ENCODE peak calls at places on chromosomes 11 and 22, in five cellular contexts. A, G, M, K and W are unnamed samples.

GRCh38 chr11:45182902-45183301 is 36.5 kb downstream of the PRDM11 start:
- DNase-seq in A (no peak), G (peak), M (no peak), K (peak), W (no peak)

GRCh38 chr11:108084811-108085210 is 36.6 kb upstream of the ACAT1 start:
- DNase-seq in A (no peak), G (no peak), M (no peak), K (no peak), W (no peak)

GRCh38 chr11:2480874-2481220 is 36.0 kb downstream of the KCNQ1 start:
- DNase-seq in A (no peak), G (no peak), M (no peak), K (peak), W (no peak)

GRCh38 chr11:113473983-113474361 is 1.2 kb downstream of the DRD2 start:
- DNase-seq in A (no peak), G (no peak), M (no peak), K (no peak), W (no peak)

GRCh38 chr11:100925935-100926334 is 203.7 kb downstream of the PGR start:
- DNase-seq in A (no peak), G (peak), M (no peak), K (no peak), W (no peak)

GRCh38 chr22:41401781-41402648 is 20.3 kb downstream of the TEF start:
- DNase-seq in A (no peak), G (peak), M (no peak), K (peak), W (no peak)

GRCh38 chr11:130531061-130531460 is 82.6 kb downstream of the ADAMTS15 start:
- DNase-seq in A (no peak), G (no peak), M (no peak), K (no peak), W (no peak)

GRCh38 chr11:3231550-3231850 is 717 bp downstream of the MRGPRE start:
- DNase-seq in A (no peak), G (no peak), M (no peak), K (no peak), W (no peak)

GRCh38 chr22:29470159-29470855 is 9.7 kb upstream of the NEFH start:
- DNase-seq in A (peak), G (peak), M (no peak), K (no peak), W (no peak)

GRCh38 chr11:96085349-96085910 is 161.5 kb upstream of the MTMR2 start:
- DNase-seq in A (no peak), G (no peak), M (no peak), K (no peak), W (no peak)

GRCh38 chr11:132911186-132911585 is 621.1 kb downstream of the OPCML start:
- DNase-seq in A (no peak), G (peak), M (peak), K (no peak), W (no peak)

GRCh38 chr11:9922806-9923205 is 258.9 kb downstream of the SWAP70 start:
- DNase-seq in A (no peak), G (peak), M (no peak), K (no peak), W (no peak)

GRCh38 chr11:12122083-12122482 is 11.7 kb downstream of the MICAL2 start:
- DNase-seq in A (no peak), G (peak), M (no peak), K (no peak), W (no peak)

GRCh38 chr22:44625421-44625760 is 76.6 kb upstream of the PRR5 start:
- DNase-seq in A (no peak), G (no peak), M (no peak), K (no peak), W (no peak)

GRCh38 chr11:76798656-76799055 is 15.5 kb downstream of the TSKU start:
- DNase-seq in A (no peak), G (no peak), M (no peak), K (no peak), W (no peak)

GRCh38 chr22:50399751-50400331 is 56.7 kb downstream of the PPP6R2 start:
- DNase-seq in A (peak), G (peak), M (peak), K (peak), W (no peak)

GRCh38 chr11:132402056-132402684 is 1031.8 kb downstream of the NTM start:
- DNase-seq in A (no peak), G (peak), M (no peak), K (no peak), W (no peak)